ENCODE peak calls at places on chromosomes 13 and 19, in ten cellular contexts. H is tibial artery; R is dorsolateral prefrontal cortex; N is heart left ventricle; B is fibroblast of mammary gland; C is fibroblast of pulmonary artery; A is ovary; O is right atrium auricular region; Y is tibial nerve; S is CD4-positive, CD25-positive, alpha-beta regulatory T cell. W is an unnamed sample.
A peak's percentile ranks its signal among the peaks of the same experiment; 100 is the strongest.

GRCh38 chr13:23610187-23610576 is 40.0 kb downstream of the TNFRSF19 start:
- DNase-seq in A (no peak), O (no peak), R (no peak), H (no peak), Y (no peak), B (peak; percentile 45), N (no peak), S (no peak), C (no peak), W (no peak)

GRCh38 chr19:14577885-14578427 is 4.9 kb upstream of the CLEC17A start:
- DNase-seq in N (no peak), C (no peak), H (no peak), Y (no peak), R (no peak), O (no peak), S (no peak), A (no peak), B (no peak), W (no peak)

GRCh38 chr19:49229416-49229815 is 71.8 kb downstream of the TRPM4 start:
- DNase-seq in Y (no peak), B (no peak), C (no peak), H (no peak), R (no peak), N (no peak), S (no peak), A (no peak), O (no peak), W (no peak)

GRCh38 chr19:34387446-34387810 is 16.8 kb upstream of the PDCD2L start:
- DNase-seq in H (no peak), O (no peak), C (no peak), S (no peak), Y (no peak), N (no peak), A (no peak), R (no peak), B (no peak), W (no peak)

GRCh38 chr19:57632987-57633831 is at the start of gene ZNF211:
- DNase-seq in R (peak; percentile 95), Y (peak; percentile 86), B (peak; percentile 93), N (peak; percentile 94), C (peak; percentile 95), H (peak; percentile 91), O (peak; percentile 95), A (peak; percentile 93), S (peak; percentile 87), W (peak; percentile 97)

GRCh38 chr13:44436589-44437337 is 63.1 kb downstream of the SERP2 start:
- DNase-seq in H (peak; percentile 93), N (peak; percentile 96), R (peak; percentile 99), Y (peak; percentile 92), B (peak; percentile 93), O (peak; percentile 98), S (peak; percentile 11), A (peak; percentile 95), C (peak; percentile 96), W (peak; percentile 95)

GRCh38 chr13:109200556-109200955 is 571.1 kb downstream of the MYO16 start:
- DNase-seq in H (no peak), O (no peak), C (no peak), A (no peak), S (no peak), B (no peak), N (no peak), Y (no peak), R (no peak), W (no peak)

GRCh38 chr13:97758317-97758716 is 195.2 kb upstream of the IPO5 start:
- DNase-seq in A (no peak), R (no peak), C (peak; percentile 75), Y (no peak), H (peak; percentile 39), O (no peak), S (no peak), N (peak; percentile 37), B (peak; percentile 40), W (no peak)

GRCh38 chr13:83190020-83190419 is 692.3 kb downstream of the SLITRK1 start:
- DNase-seq in A (no peak), H (no peak), R (no peak), O (no peak), B (no peak), N (no peak), C (peak; percentile 56), Y (no peak), S (no peak), W (no peak)

GRCh38 chr13:35699805-35700204 is 223.3 kb upstream of the MAB21L1 start:
- DNase-seq in S (no peak), O (no peak), B (peak; percentile 70), C (no peak), Y (peak; percentile 58), N (no peak), A (no peak), H (peak; percentile 50), R (no peak), W (no peak)
- H3K4me3 ChIP-seq in S (no peak overlapping the region), O (no peak overlapping the region), B (peak overlapping the region; percentile 0), C (no peak overlapping the region), Y (no peak overlapping the region), N (no peak overlapping the region), A (no peak overlapping the region), H (no peak overlapping the region), R (no peak overlapping the region), W (no peak overlapping the region)

GRCh38 chr13:50074843-50075242 is 59.6 kb downstream of the KCNRG start:
- DNase-seq in B (no peak), C (no peak), Y (no peak), R (no peak), H (no peak), O (no peak), A (no peak), S (no peak), N (no peak), W (no peak)
- H3K4me3 ChIP-seq in B (no peak overlapping the region), C (no peak overlapping the region), Y (no peak overlapping the region), R (no peak overlapping the region), H (peak overlapping the region; percentile 2), O (no peak overlapping the region), A (no peak overlapping the region), S (peak overlapping the region; percentile 98), N (no peak overlapping the region), W (no peak overlapping the region)

GRCh38 chr19:2254052-2254872 is 2.0 kb downstream of the JSRP1 start:
- DNase-seq in O (no peak), A (no peak), C (peak; percentile 49), S (no peak), R (no peak), N (no peak), H (no peak), B (no peak), Y (no peak), W (no peak)
- H3K4me3 ChIP-seq in O (no peak overlapping the region), A (no peak overlapping the region), C (no peak overlapping the region), S (no peak overlapping the region), R (no peak overlapping the region), N (no peak overlapping the region), H (no peak overlapping the region), B (no peak overlapping the region), Y (no peak overlapping the region), W (no peak overlapping the region)

DNA sequence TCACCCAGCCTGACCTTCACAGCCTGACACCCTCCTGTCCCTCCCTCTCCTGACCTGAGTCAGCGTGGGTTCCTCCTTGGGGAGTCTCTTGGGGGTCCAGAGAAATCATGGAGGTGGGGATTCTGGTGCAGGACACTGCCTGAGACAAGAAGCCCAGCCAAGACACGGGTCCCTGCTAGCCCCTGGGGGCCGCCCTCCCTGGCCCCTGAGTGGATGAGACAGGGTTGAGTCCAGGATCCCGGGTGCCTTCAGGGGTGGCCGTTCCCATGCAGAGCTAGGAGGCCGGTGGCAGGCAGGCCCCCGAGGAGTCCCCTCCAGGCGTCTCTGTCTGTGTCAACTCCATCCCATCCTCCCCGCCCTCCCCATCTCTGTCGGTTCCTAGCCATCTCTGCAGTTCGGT is 1.6 kb downstream of the MAP2K7 start:
- DNase-seq in O (no peak), Y (no peak), S (no peak), A (peak; percentile 45), H (no peak), N (no peak), C (no peak), B (no peak), R (no peak), W (no peak)
- H3K4me3 ChIP-seq in O (peak overlapping the region; percentile 90), Y (peak overlapping the region; percentile 82), S (peak overlapping the region; percentile 61), A (no peak overlapping the region), H (no peak overlapping the region), N (peak overlapping the region; percentile 88), C (peak overlapping the region; percentile 83), B (peak overlapping the region; percentile 81), R (peak overlapping the region; percentile 61), W (peak overlapping the region; percentile 92)

W was measured in A673.